ENCODE peak calls at places on chromosome 1, in seven cellular contexts. L, E, F, V, X, J and D are unnamed samples.

GRCh38 chr1:3743421-3743820 is 8.8 kb upstream of the CCDC27 start:
- DNase-seq in L (no peak), E (no peak), F (no peak), V (peak), X (no peak), J (no peak), D (no peak)

GRCh38 chr1:11498956-11499824 is 20.2 kb downstream of the DISP3 start:
- DNase-seq in L (no peak), E (no peak), F (no peak), V (no peak), X (no peak), J (no peak), D (no peak)

GRCh38 chr1:193346085-193346484 is 159.7 kb upstream of the B3GALT2 start:
- DNase-seq in L (no peak), E (no peak), F (no peak), V (no peak), X (no peak), J (no peak), D (no peak)

GRCh38 chr1:182677393-182678098 is 6.8 kb downstream of the RGS8 start:
- DNase-seq in L (no peak), E (no peak), F (no peak), V (no peak), X (no peak), J (no peak), D (no peak)

GRCh38 chr1:184253921-184254320 is 132.9 kb upstream of the C1orf21 start:
- DNase-seq in L (no peak), E (no peak), F (no peak), V (no peak), X (no peak), J (no peak), D (no peak)

GRCh38 chr1:246837418-246838117 is 94.2 kb downstream of the AHCTF1 start:
- DNase-seq in L (no peak), E (no peak), F (no peak), V (no peak), X (peak), J (no peak), D (no peak)

GRCh38 chr1:151067185-151067584 is 3.4 kb upstream of the GABPB2 start:
- DNase-seq in L (no peak), E (no peak), F (no peak), V (no peak), X (no peak), J (no peak), D (no peak)

GRCh38 chr1:201468844-201469644 is at the start of gene PHLDA3:
- DNase-seq in L (peak), E (peak), F (no peak), V (peak), X (peak), J (peak), D (peak)

GRCh38 chr1:33339413-33339812 is 18.5 kb upstream of the A3GALT2 start:
- DNase-seq in L (no peak), E (no peak), F (no peak), V (peak), X (no peak), J (no peak), D (no peak)